ENCODE peak calls at places on chromosome 5, in five cellular contexts. One of them, this sample, is unnamed.

GRCh38 chr5:131064669-131065371 is 100.2 kb downstream of the HINT1 start:
- DNase-seq in DND-41: no peak
- DNase-seq in suprapubic skin: no peak
- DNase-seq in AG09309: no peak
- DNase-seq in dorsolateral prefrontal cortex: no peak
- DNase-seq in this sample: peak; percentile 44

GRCh38 chr5:31944683-31945445 is 229.3 kb downstream of the GOLPH3 start:
- DNase-seq in DND-41: no peak
- DNase-seq in dorsolateral prefrontal cortex: no peak
- DNase-seq in suprapubic skin: no peak
- DNase-seq in AG09309: no peak
- DNase-seq in this sample: no peak

GRCh38 chr5:136133416-136134383 is 1.1 kb downstream of the SMAD5 start:
- DNase-seq in suprapubic skin: peak; percentile 74
- DNase-seq in DND-41: no peak
- DNase-seq in AG09309: peak; percentile 10
- DNase-seq in dorsolateral prefrontal cortex: peak; percentile 22
- DNase-seq in this sample: peak; percentile 45

GRCh38 chr5:151063136-151063544 is 17.7 kb downstream of the TNIP1 start:
- DNase-seq in dorsolateral prefrontal cortex: no peak
- DNase-seq in AG09309: no peak
- DNase-seq in DND-41: no peak
- DNase-seq in suprapubic skin: no peak
- DNase-seq in this sample: no peak

GRCh38 chr5:36367524-36367923 is 65.8 kb upstream of the RANBP3L start:
- DNase-seq in suprapubic skin: no peak
- DNase-seq in AG09309: peak; percentile 52
- DNase-seq in dorsolateral prefrontal cortex: no peak
- DNase-seq in DND-41: no peak
- DNase-seq in this sample: no peak

GRCh38 chr5:62260510-62260909 is 45.5 kb upstream of the KIF2A start:
- DNase-seq in AG09309: no peak
- DNase-seq in DND-41: no peak
- DNase-seq in suprapubic skin: no peak
- DNase-seq in dorsolateral prefrontal cortex: no peak
- DNase-seq in this sample: no peak

GRCh38 chr5:157744055-157745011 is 821 bp downstream of the LSM11 start:
- DNase-seq in dorsolateral prefrontal cortex: no peak
- DNase-seq in DND-41: peak; percentile 32
- DNase-seq in AG09309: no peak
- DNase-seq in suprapubic skin: peak; percentile 70
- DNase-seq in this sample: peak; percentile 52

GRCh38 chr5:95940758-95941682 is 20.6 kb downstream of the ELL2 start:
- DNase-seq in AG09309: no peak
- DNase-seq in dorsolateral prefrontal cortex: no peak
- DNase-seq in DND-41: peak; percentile 37
- DNase-seq in suprapubic skin: no peak
- DNase-seq in this sample: no peak

GRCh38 chr5:10601246-10602030 is 37.6 kb downstream of the ANKRD33B start:
- DNase-seq in suprapubic skin: peak; percentile 94
- DNase-seq in DND-41: peak; percentile 52
- DNase-seq in dorsolateral prefrontal cortex: peak; percentile 84
- DNase-seq in AG09309: peak; percentile 62
- DNase-seq in this sample: peak; percentile 57

GRCh38 chr5:115116001-115116400 is 53.7 kb downstream of the TRIM36 start:
- DNase-seq in DND-41: no peak
- DNase-seq in suprapubic skin: no peak
- DNase-seq in dorsolateral prefrontal cortex: no peak
- DNase-seq in AG09309: no peak
- DNase-seq in this sample: no peak

GRCh38 chr5:6781711-6782110 is 68.5 kb downstream of the TENT4A start:
- DNase-seq in dorsolateral prefrontal cortex: no peak
- DNase-seq in AG09309: no peak
- DNase-seq in DND-41: no peak
- DNase-seq in suprapubic skin: no peak
- DNase-seq in this sample: no peak

GRCh38 chr5:39274388-39275085 is 55.2 kb upstream of the FYB1 start:
- DNase-seq in suprapubic skin: no peak
- DNase-seq in AG09309: no peak
- DNase-seq in dorsolateral prefrontal cortex: no peak
- DNase-seq in DND-41: peak; percentile 38
- DNase-seq in this sample: peak; percentile 59

GRCh38 chr5:95725937-95726810 is 5.0 kb upstream of the RHOBTB3 start:
- DNase-seq in dorsolateral prefrontal cortex: no peak
- DNase-seq in DND-41: no peak
- DNase-seq in suprapubic skin: no peak
- DNase-seq in AG09309: peak; percentile 54
- DNase-seq in this sample: peak; percentile 70

GRCh38 chr5:7762267-7762666 is 88.7 kb downstream of the CFAP90 start:
- DNase-seq in AG09309: no peak
- DNase-seq in DND-41: no peak
- DNase-seq in suprapubic skin: no peak
- DNase-seq in dorsolateral prefrontal cortex: no peak
- DNase-seq in this sample: peak; percentile 38

GRCh38 chr5:153584131-153584530 is 93.7 kb downstream of the GRIA1 start:
- DNase-seq in AG09309: no peak
- DNase-seq in DND-41: no peak
- DNase-seq in suprapubic skin: no peak
- DNase-seq in dorsolateral prefrontal cortex: no peak
- DNase-seq in this sample: no peak

GRCh38 chr5:167653645-167654106 is 637.8 kb upstream of the WWC1 start:
- DNase-seq in dorsolateral prefrontal cortex: no peak
- DNase-seq in suprapubic skin: no peak
- DNase-seq in AG09309: no peak
- DNase-seq in DND-41: no peak
- DNase-seq in this sample: no peak

GRCh38 chr5:167732499-167732898 is 558.9 kb upstream of the WWC1 start:
- DNase-seq in dorsolateral prefrontal cortex: no peak
- DNase-seq in suprapubic skin: no peak
- DNase-seq in DND-41: no peak
- DNase-seq in AG09309: no peak
- DNase-seq in this sample: no peak

GRCh38 chr5:135436856-135437795 is 10.0 kb downstream of the DCANP1 start:
- DNase-seq in dorsolateral prefrontal cortex: no peak
- DNase-seq in DND-41: peak; percentile 2
- DNase-seq in AG09309: no peak
- DNase-seq in suprapubic skin: no peak
- DNase-seq in this sample: peak; percentile 8

GRCh38 chr5:88877826-88878225 is 5.2 kb downstream of the MEF2C start:
- DNase-seq in DND-41: no peak
- DNase-seq in suprapubic skin: no peak
- DNase-seq in AG09309: no peak
- DNase-seq in dorsolateral prefrontal cortex: no peak
- DNase-seq in this sample: no peak

GRCh38 chr5:37739817-37740261 is 100.0 kb downstream of the GDNF start:
- DNase-seq in suprapubic skin: no peak
- DNase-seq in DND-41: no peak
- DNase-seq in dorsolateral prefrontal cortex: no peak
- DNase-seq in AG09309: no peak
- DNase-seq in this sample: no peak

GRCh38 chr5:135937245-135937644 is 17.5 kb downstream of the LECT2 start:
- DNase-seq in suprapubic skin: no peak
- DNase-seq in dorsolateral prefrontal cortex: no peak
- DNase-seq in DND-41: no peak
- DNase-seq in AG09309: no peak
- DNase-seq in this sample: no peak

GRCh38 chr5:4553968-4554367 is 586.2 kb upstream of the ADAMTS16 start:
- DNase-seq in AG09309: no peak
- DNase-seq in suprapubic skin: no peak
- DNase-seq in DND-41: no peak
- DNase-seq in dorsolateral prefrontal cortex: no peak
- DNase-seq in this sample: no peak

GRCh38 chr5:110536120-110537115 is 190.1 kb downstream of the TMEM232 start:
- DNase-seq in AG09309: no peak
- DNase-seq in suprapubic skin: no peak
- DNase-seq in dorsolateral prefrontal cortex: no peak
- DNase-seq in DND-41: no peak
- DNase-seq in this sample: no peak

DNA sequence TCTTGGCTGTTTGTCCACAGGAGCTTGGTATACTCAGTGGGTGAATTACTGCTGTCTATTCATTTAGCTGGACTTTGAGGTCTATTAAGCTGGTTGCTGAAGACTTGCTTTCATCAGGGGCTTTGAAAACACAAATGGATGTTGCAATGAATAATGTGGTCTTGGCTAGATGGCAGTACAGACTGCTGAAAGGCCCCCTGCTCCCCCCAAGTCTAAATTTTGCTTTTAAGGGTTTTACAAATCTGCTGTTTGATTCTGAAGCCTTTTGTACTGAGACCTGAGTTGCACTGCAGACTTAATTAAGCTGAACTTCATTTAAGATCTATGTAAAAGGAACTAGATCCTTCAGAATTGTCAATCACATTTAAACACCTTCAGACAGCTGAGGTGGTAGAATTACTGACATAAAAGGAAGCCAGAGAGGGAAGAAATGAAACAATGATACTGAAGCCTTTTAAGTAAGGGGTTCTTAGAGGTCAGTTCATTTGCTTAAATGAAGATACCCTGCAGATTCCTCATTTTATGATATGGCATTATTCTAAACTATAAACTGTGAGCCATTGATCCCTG is 37.3 kb downstream of the KCTD16 start:
- DNase-seq in suprapubic skin: no peak
- DNase-seq in dorsolateral prefrontal cortex: no peak
- DNase-seq in AG09309: no peak
- DNase-seq in DND-41: no peak
- DNase-seq in this sample: no peak
- H3K4me3 ChIP-seq in suprapubic skin: no peak overlapping the region
- H3K4me3 ChIP-seq in dorsolateral prefrontal cortex: peak overlapping the region; percentile 70
- H3K4me3 ChIP-seq in AG09309: peak overlapping the region; percentile 8
- H3K4me3 ChIP-seq in DND-41: no peak overlapping the region
- H3K4me3 ChIP-seq in this sample: no peak overlapping the region

GRCh38 chr5:1835431-1835830 is 34.2 kb downstream of the NDUFS6 start:
- DNase-seq in DND-41: no peak
- DNase-seq in suprapubic skin: peak; percentile 27
- DNase-seq in AG09309: no peak
- DNase-seq in dorsolateral prefrontal cortex: no peak
- DNase-seq in this sample: no peak
- TF ChIP-seq CTCF in DND-41: no peak
- TF ChIP-seq CTCF in suprapubic skin: no peak
- TF ChIP-seq CTCF in AG09309: no peak
- TF ChIP-seq CTCF in dorsolateral prefrontal cortex: no peak
- TF ChIP-seq CTCF in this sample: no peak

DNA sequence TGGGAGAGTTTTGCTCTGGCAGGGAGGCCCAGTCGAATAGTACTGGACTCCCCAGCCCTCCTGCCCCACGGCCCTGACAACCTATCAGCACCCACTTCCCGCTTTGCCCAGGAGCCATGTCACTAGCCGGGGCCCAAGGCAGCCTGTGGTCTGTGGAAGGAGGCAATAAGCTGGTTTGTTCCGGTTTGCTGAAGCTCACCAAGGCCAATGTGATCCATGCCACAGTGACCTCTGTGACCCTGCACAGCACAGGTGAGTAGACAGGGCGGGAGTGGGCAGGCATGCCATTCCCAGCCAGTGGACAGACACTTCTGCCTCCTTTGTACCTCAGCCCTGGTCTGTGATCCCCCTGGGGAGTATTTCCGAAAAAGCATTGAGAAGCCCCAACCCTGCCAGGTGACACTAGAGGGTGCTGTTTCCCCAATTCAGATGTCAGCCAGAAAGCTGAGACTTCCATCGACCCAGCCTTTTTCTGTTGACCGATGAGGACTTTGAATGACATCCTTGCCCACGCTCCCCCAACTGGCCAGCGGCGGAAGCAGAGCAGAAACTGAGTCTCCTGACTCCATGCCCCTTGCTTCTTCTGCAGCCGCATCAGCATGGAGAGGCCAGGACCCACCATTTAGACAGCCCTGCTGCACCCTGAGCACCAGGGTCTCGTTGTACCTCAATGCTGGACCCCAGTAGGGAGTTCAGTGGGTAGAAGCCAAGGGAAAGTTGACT is 9.6 kb downstream of the PCYOX1L start:
- DNase-seq in AG09309: no peak
- DNase-seq in DND-41: peak; percentile 48
- DNase-seq in dorsolateral prefrontal cortex: no peak
- DNase-seq in suprapubic skin: no peak
- DNase-seq in this sample: peak; percentile 73
- H3K4me3 ChIP-seq in AG09309: no peak overlapping the region
- H3K4me3 ChIP-seq in DND-41: no peak overlapping the region
- H3K4me3 ChIP-seq in dorsolateral prefrontal cortex: no peak overlapping the region
- H3K4me3 ChIP-seq in suprapubic skin: no peak overlapping the region
- H3K4me3 ChIP-seq in this sample: no peak overlapping the region

GRCh38 chr5:23742701-23743100 is 235.3 kb downstream of the PRDM9 start:
- DNase-seq in suprapubic skin: no peak
- DNase-seq in DND-41: no peak
- DNase-seq in AG09309: no peak
- DNase-seq in dorsolateral prefrontal cortex: no peak
- DNase-seq in this sample: no peak
- TF ChIP-seq CTCF in suprapubic skin: no peak
- TF ChIP-seq CTCF in DND-41: no peak
- TF ChIP-seq CTCF in AG09309: no peak
- TF ChIP-seq CTCF in dorsolateral prefrontal cortex: no peak
- TF ChIP-seq CTCF in this sample: no peak

GRCh38 chr5:117888688-117889087 is 1099.7 kb downstream of the DTWD2 start:
- DNase-seq in DND-41: peak; percentile 5
- DNase-seq in AG09309: no peak
- DNase-seq in suprapubic skin: no peak
- DNase-seq in dorsolateral prefrontal cortex: no peak
- DNase-seq in this sample: peak; percentile 59
- H3K4me3 ChIP-seq in DND-41: no peak overlapping the region
- H3K4me3 ChIP-seq in AG09309: no peak overlapping the region
- H3K4me3 ChIP-seq in suprapubic skin: peak overlapping the region; percentile 3
- H3K4me3 ChIP-seq in dorsolateral prefrontal cortex: peak overlapping the region; percentile 48
- H3K4me3 ChIP-seq in this sample: peak overlapping the region; percentile 62

This sample was measured in GM12865.